ENCODE peak calls at places on chromosome 13, in seven cellular contexts. A is upper lobe of right lung, X is colonic mucosa, V is cardiac muscle cell, U is psoas muscle, W is dorsolateral prefrontal cortex, F is PC-3. N is an unnamed sample.

GRCh38 chr13:33845572-33846305 is 27.8 kb downstream of the RFC3 start:
- DNase-seq in W (no peak), F (no peak), A (no peak), U (no peak), X (no peak), V (no peak), N (no peak)

GRCh38 chr13:21537105-21537504 is 66.9 kb downstream of the MICU2 start:
- DNase-seq in U (no peak), W (no peak), V (no peak), F (no peak), X (no peak), A (no peak), N (no peak)

GRCh38 chr13:83312194-83312593 is 570.1 kb downstream of the SLITRK1 start:
- DNase-seq in U (no peak), X (no peak), A (no peak), V (no peak), W (no peak), F (no peak), N (no peak)

GRCh38 chr13:72565893-72566292 is 161.5 kb downstream of the MZT1 start:
- DNase-seq in U (no peak), X (no peak), A (no peak), F (peak), W (no peak), V (peak), N (no peak)

GRCh38 chr13:52851153-52851962 is 2.9 kb upstream of the PCDH8 start:
- DNase-seq in X (peak), F (no peak), W (peak), A (peak), V (peak), U (no peak), N (peak)

GRCh38 chr13:76980075-76980718 is 11.7 kb upstream of the CLN5 start:
- DNase-seq in V (peak), U (peak), A (peak), W (peak), F (peak), X (peak), N (peak)

GRCh38 chr13:30862707-30863106 is 43.4 kb upstream of the MEDAG start:
- DNase-seq in F (no peak), X (no peak), U (peak), W (no peak), V (no peak), A (peak), N (no peak)

GRCh38 chr13:30142502-30143211 is 164.7 kb downstream of the KATNAL1 start:
- DNase-seq in X (no peak), F (peak), U (peak), A (no peak), W (no peak), V (no peak), N (no peak)

GRCh38 chr13:28659611-28659970 is 661 bp downstream of the POMP start:
- DNase-seq in U (no peak), W (no peak), A (no peak), X (no peak), V (no peak), F (peak), N (no peak)

GRCh38 chr13:46698015-46698414 is 98.9 kb downstream of the ESD start:
- DNase-seq in X (peak), V (no peak), W (no peak), A (no peak), F (no peak), U (peak), N (peak)

GRCh38 chr13:24625324-24625723 is 54.9 kb upstream of the ATP12A start:
- DNase-seq in X (peak), U (no peak), A (no peak), W (no peak), V (no peak), F (no peak), N (no peak)
- H3K27ac ChIP-seq in X (peak), U (no peak), A (peak), W (no peak), V (no peak), F (no peak), N (no peak)

GRCh38 chr13:57629821-57630235 is 1.7 kb upstream of the PCDH17 start:
- DNase-seq in U (peak), A (peak), W (peak), V (peak), F (peak), X (peak), N (peak)
- TF ChIP-seq CTCF in U (no peak), A (no peak), W (peak), V (no peak), F (no peak), X (no peak), N (no peak)

DNA sequence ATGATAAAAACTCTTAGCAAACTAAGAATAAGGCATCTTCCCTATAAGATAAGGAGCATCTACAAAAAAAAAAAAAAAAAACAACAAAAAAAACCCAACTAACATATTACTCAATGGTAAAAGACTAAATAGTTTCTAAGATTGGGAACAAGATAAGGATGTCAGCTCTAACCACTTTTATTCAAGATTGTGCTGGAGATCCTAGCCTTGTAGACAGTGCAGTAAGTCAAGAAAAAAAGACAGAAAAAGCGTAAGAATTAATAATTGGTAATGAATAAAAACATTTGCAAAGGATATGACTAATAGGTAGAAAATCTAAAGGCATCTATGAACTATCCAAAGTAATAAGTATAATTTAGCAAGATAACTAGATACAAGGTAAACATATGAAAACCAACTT is 33.0 kb downstream of the ZIC2 start:
- DNase-seq in U (no peak), F (no peak), V (no peak), W (no peak), X (no peak), A (no peak), N (no peak)
- H3K27ac ChIP-seq in U (no peak), F (no peak), V (no peak), W (no peak), X (no peak), A (no peak), N (no peak)

GRCh38 chr13:113491418-113491883 is 940 bp upstream of the DCUN1D2 start:
- DNase-seq in F (peak), X (peak), W (no peak), U (peak), V (peak), A (no peak), N (peak)

GRCh38 chr13:113490496-113491417 is at the start of gene DCUN1D2:
- DNase-seq in A (peak), X (peak), F (peak), V (peak), W (peak), U (peak), N (peak)

GRCh38 chr13:113489549-113490495 is 689 bp downstream of the DCUN1D2 start:
- DNase-seq in X (peak), F (peak), V (peak), U (no peak), W (peak), A (no peak), N (no peak)

GRCh38 chr13:113493315-113493951 is 2.9 kb upstream of the DCUN1D2 start:
- DNase-seq in V (no peak), W (no peak), U (no peak), X (peak), F (peak), A (no peak), N (no peak)

DNA sequence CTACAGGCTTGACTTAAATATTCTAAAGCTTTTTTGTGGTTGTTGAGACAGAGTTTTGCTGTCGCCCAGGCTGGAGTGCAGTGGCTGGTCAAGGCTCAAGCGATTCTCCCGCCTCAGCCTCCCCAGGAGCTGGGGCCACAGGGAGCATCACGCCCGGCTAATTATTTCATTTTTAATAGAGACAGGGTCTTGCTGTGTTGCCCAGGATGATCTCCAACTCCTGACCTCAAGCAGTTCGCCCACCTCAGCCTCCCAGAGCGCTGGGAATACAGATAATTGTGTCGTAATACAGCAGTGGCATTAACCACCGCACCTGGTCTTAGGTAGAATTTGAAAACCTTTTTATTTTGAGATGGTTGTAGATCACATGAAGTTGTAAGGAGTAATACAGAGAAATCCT is 1.5 kb upstream of the DCUN1D2 start:
- DNase-seq in W (no peak), A (no peak), X (no peak), V (no peak), F (no peak), U (no peak), N (no peak)
- TF ChIP-seq CTCF in W (no peak), A (no peak), X (no peak), V (no peak), F (no peak), U (no peak), N (no peak)

DNA sequence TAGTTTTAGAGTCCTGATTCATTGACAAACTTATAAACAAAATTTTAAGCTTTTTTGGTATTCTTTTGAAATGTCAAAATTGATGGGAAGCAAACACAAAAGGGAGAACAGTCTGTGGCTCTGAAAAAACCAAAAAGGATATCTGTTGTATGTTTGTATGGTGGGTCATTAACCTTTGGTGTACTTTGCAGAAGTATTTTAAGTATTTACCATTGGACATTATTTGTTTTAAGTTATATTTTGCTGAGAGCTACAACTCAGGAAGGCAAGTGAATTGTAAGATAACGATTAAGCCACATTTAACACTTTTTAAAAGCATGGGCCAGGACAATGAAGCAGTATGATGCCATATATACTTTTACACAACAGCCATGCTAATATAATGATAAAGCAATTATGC is 15.2 kb downstream of the LPAR6 start:
- DNase-seq in A (no peak), F (no peak), X (no peak), V (no peak), W (no peak), U (no peak), N (no peak)
- H3K27ac ChIP-seq in A (no peak), F (no peak), X (no peak), V (no peak), W (no peak), U (no peak), N (no peak)

DNA sequence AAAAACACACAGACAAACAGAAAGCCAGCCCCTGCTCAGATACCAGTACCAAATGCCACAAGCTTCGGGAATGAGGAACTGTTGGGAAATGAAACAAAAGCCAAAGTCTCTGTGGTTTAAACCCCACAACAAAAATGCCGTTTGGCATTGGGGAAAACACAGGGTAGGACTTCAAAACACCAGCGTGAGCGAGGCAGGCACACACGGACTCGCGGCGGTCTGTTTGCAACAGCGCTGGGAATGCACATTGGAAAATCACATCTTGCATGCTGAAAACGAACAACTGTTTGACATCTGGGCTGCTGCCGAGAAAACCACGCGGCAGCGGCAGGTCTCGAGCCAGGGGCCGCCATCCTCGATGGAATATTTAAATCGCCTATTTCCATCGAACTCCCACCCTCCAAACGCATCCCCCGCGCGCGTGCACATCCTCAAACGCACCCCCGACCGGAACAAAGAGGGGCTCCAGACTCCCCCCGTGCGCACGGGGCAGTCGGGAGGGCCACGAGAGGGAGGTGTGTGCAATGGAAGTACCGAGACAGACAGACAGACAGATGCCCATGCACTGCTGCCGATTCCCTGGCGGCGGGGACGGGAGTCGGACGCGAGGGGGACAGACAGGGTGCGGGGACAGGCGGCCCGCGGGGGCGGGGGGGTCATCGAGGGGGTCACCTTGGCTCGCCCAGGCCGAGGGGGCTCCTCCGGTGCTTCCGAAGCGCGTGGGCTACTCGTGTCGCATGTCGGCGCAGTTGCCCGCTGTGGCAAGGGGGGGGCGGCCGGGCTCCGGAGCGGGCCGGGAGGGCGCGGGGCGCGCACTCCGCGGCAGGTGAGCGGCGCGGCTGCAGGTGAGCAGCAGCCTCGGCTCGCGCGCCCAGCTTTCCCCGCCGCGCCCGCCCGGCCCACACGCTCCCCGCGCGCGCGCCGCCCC is at the start of gene GPR12:
- DNase-seq in V (peak), U (no peak), F (no peak), X (no peak), A (no peak), W (peak), N (no peak)
- TF ChIP-seq CTCF in V (no peak), U (no peak), F (no peak), X (no peak), A (no peak), W (no peak), N (no peak)

DNA sequence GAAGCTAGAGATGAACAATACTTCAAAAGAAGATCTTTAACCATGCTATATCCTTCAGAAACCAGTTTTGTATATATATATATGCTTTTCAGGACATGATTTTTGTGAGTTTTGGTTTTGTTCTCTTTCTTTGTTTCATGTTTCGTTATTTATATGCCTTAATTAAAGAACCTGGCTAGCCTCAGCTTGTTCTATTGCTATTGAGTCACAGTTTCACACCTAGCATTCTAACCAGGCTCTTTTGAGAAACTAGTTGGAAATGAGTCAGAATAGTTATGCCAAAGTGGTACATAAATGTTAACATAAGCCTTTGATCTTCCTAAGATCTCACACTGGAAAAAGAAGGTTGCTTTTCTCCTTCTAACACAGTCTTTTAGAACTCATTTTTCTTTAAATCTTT is 1925.2 kb downstream of the OLFM4 start:
- DNase-seq in V (no peak), W (no peak), U (no peak), A (no peak), F (no peak), X (no peak), N (no peak)
- H3K27ac ChIP-seq in V (no peak), W (no peak), U (no peak), A (no peak), F (no peak), X (no peak), N (no peak)

GRCh38 chr13:99064624-99065249 is 86.9 kb upstream of the DOCK9 start:
- DNase-seq in U (no peak), W (no peak), V (no peak), X (no peak), A (no peak), F (no peak), N (no peak)

GRCh38 chr13:99063178-99063577 is 85.3 kb upstream of the DOCK9 start:
- DNase-seq in F (no peak), A (no peak), X (no peak), U (no peak), W (no peak), V (no peak), N (no peak)

GRCh38 chr13:99061411-99061810 is 83.5 kb upstream of the DOCK9 start:
- DNase-seq in V (no peak), F (no peak), A (no peak), U (no peak), W (no peak), X (no peak), N (no peak)

GRCh38 chr13:99063952-99064351 is 86.1 kb upstream of the DOCK9 start:
- DNase-seq in A (no peak), X (no peak), V (no peak), F (no peak), W (no peak), U (no peak), N (no peak)

DNA sequence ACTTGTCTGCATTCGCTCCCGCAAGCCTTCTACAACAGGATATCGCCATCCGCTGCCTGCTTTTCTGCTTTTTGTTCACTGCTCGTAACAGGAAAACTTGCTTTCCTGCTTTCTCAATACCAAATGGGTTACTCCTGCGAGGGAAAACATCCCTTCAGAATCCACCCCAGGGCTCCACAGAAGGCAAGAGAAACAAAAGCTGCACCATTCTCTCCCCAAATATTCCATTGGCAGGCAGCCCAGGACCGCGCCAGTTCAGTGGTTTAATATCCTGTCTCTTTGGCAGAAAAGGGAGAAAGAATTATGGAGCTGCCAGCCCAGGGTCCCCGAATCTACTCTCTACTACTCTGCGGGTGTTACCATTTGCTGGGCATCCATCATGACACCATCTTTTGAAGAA is 84.7 kb upstream of the DOCK9 start:
- DNase-seq in U (no peak), F (peak), V (no peak), A (no peak), X (no peak), W (no peak), N (no peak)
- TF ChIP-seq CTCF in U (no peak), F (no peak), V (no peak), A (no peak), X (no peak), W (no peak), N (no peak)

N was measured in pancreas.